ENCODE peak calls at places on chromosomes 6 and 20, in seven cellular contexts. U is GM06990, X is hippocampal formation, O is mammary epithelial cell, C is iPS-NIHi11, P is T-helper 17 cell, G is amniotic stem cell. Y is an unnamed sample.

GRCh38 chr6:166465671-166466087 is 82.9 kb upstream of the MPC1 start:
- DNase-seq in C (no peak), G (peak), X (peak), O (no peak), U (no peak), P (no peak), Y (no peak)

GRCh38 chr20:37376791-37377190 is 30.9 kb downstream of the SRC start:
- DNase-seq in P (no peak), X (no peak), C (no peak), U (no peak), G (no peak), O (no peak), Y (no peak)

GRCh38 chr6:150377211-150377781 is 8.5 kb downstream of the IYD start:
- DNase-seq in O (no peak), C (peak), U (no peak), G (no peak), X (no peak), P (no peak), Y (no peak)

GRCh38 chr20:58883243-58883691 is 30.8 kb downstream of the GNAS start:
- DNase-seq in P (no peak), X (no peak), U (no peak), O (no peak), G (no peak), C (no peak), Y (no peak)

GRCh38 chr6:13250703-13251102 is 77.6 kb downstream of the TBC1D7 start:
- DNase-seq in X (no peak), P (no peak), G (no peak), C (no peak), U (no peak), O (peak), Y (no peak)

GRCh38 chr6:145137425-145137824 is 597.9 kb downstream of the EPM2A start:
- DNase-seq in U (no peak), P (no peak), C (no peak), G (no peak), X (no peak), O (no peak), Y (no peak)

GRCh38 chr20:44692932-44693476 is 22.2 kb upstream of the CCN5 start:
- DNase-seq in X (no peak), O (peak), P (no peak), G (peak), C (peak), U (no peak), Y (peak)

GRCh38 chr20:36647194-36648121 is 1.5 kb upstream of the SLA2 start:
- DNase-seq in X (no peak), C (peak), O (no peak), U (no peak), P (no peak), G (no peak), Y (no peak)

GRCh38 chr6:129440691-129441090 is 269.3 kb downstream of the ARHGAP18 start:
- DNase-seq in O (peak), U (no peak), C (peak), P (no peak), G (no peak), X (no peak), Y (no peak)

GRCh38 chr20:46351357-46352058 is 43.2 kb upstream of the CDH22 start:
- DNase-seq in C (no peak), U (no peak), P (no peak), X (no peak), O (no peak), G (no peak), Y (no peak)

GRCh38 chr6:107215334-107215733 is 100.0 kb upstream of the BEND3 start:
- DNase-seq in G (no peak), X (no peak), P (no peak), C (no peak), O (no peak), U (no peak), Y (no peak)

GRCh38 chr6:89597372-89597771 is 41.2 kb downstream of the LYRM2 start:
- DNase-seq in G (no peak), U (no peak), C (no peak), O (no peak), P (no peak), X (no peak), Y (no peak)

GRCh38 chr20:49280463-49281058 is 2.7 kb upstream of the ZNFX1 start:
- DNase-seq in X (no peak), P (no peak), G (no peak), U (no peak), O (no peak), C (no peak), Y (no peak)

GRCh38 chr6:118815495-118815894 is 78.5 kb upstream of the ASF1A start:
- DNase-seq in G (no peak), U (no peak), X (no peak), C (no peak), P (no peak), O (no peak), Y (no peak)

GRCh38 chr6:44511126-44511525 is 123.6 kb downstream of the CDC5L start:
- DNase-seq in X (no peak), G (no peak), P (no peak), U (no peak), C (no peak), O (no peak), Y (no peak)

GRCh38 chr20:32028647-32029372 is 18.6 kb downstream of the CCM2L start:
- DNase-seq in G (no peak), X (no peak), U (no peak), C (no peak), P (no peak), O (no peak), Y (no peak)

GRCh38 chr6:24441599-24441904 is 38.8 kb downstream of the MRS2 start:
- DNase-seq in U (no peak), X (no peak), G (no peak), C (no peak), P (no peak), O (no peak), Y (no peak)

GRCh38 chr20:4026093-4026601 is 10.8 kb upstream of the RNF24 start:
- DNase-seq in O (peak), C (peak), U (no peak), G (peak), X (peak), P (no peak), Y (no peak)

GRCh38 chr6:18307006-18307405 is 42.7 kb upstream of the DEK start:
- DNase-seq in G (no peak), P (no peak), X (no peak), C (peak), U (no peak), O (peak), Y (no peak)

Y was measured in Panc1.